ENCODE peak calls at places on chromosome 20, in four cellular contexts. One of them, this sample, is unnamed.

GRCh38 chr20:24102290-24102689 is 113.7 kb upstream of the GGTLC1 start:
- DNase-seq in HepG2: peak
- DNase-seq in A549: peak
- DNase-seq in endothelial cell of umbilical vein: no peak
- DNase-seq in this sample: peak

GRCh38 chr20:50521221-50521642 is 11.0 kb downstream of the PTPN1 start:
- DNase-seq in HepG2: no peak
- DNase-seq in A549: no peak
- DNase-seq in endothelial cell of umbilical vein: no peak
- DNase-seq in this sample: no peak

GRCh38 chr20:8663424-8663823 is 405.5 kb upstream of the PLCB4 start:
- DNase-seq in HepG2: no peak
- DNase-seq in A549: no peak
- DNase-seq in endothelial cell of umbilical vein: no peak
- DNase-seq in this sample: no peak

GRCh38 chr20:23024701-23025100 is 10.4 kb upstream of the SSTR4 start:
- DNase-seq in HepG2: no peak
- DNase-seq in A549: no peak
- DNase-seq in endothelial cell of umbilical vein: no peak
- DNase-seq in this sample: no peak

GRCh38 chr20:49100934-49101333 is 54.8 kb downstream of the CSE1L start:
- DNase-seq in HepG2: no peak
- DNase-seq in A549: no peak
- DNase-seq in endothelial cell of umbilical vein: no peak
- DNase-seq in this sample: no peak

GRCh38 chr20:50523552-50524167 is 13.5 kb downstream of the PTPN1 start:
- DNase-seq in HepG2: no peak
- DNase-seq in A549: no peak
- DNase-seq in endothelial cell of umbilical vein: peak
- DNase-seq in this sample: peak

GRCh38 chr20:63836335-63837133 is 5.5 kb upstream of the ZBTB46 start:
- DNase-seq in HepG2: no peak
- DNase-seq in A549: no peak
- DNase-seq in endothelial cell of umbilical vein: no peak
- DNase-seq in this sample: peak

GRCh38 chr20:33650111-33650752 is 11.9 kb upstream of the C20orf144 start:
- DNase-seq in HepG2: no peak
- DNase-seq in A549: no peak
- DNase-seq in endothelial cell of umbilical vein: no peak
- DNase-seq in this sample: no peak

GRCh38 chr20:2146080-2146867 is 44.6 kb downstream of the STK35 start:
- DNase-seq in HepG2: no peak
- DNase-seq in A549: no peak
- DNase-seq in endothelial cell of umbilical vein: no peak
- DNase-seq in this sample: no peak

GRCh38 chr20:61745397-61746146 is 320.1 kb downstream of the TAF4 start:
- DNase-seq in HepG2: no peak
- DNase-seq in A549: no peak
- DNase-seq in endothelial cell of umbilical vein: no peak
- DNase-seq in this sample: no peak

GRCh38 chr20:15889073-15889923 is 684.0 kb downstream of the KIF16B start:
- DNase-seq in HepG2: no peak
- DNase-seq in A549: no peak
- DNase-seq in endothelial cell of umbilical vein: no peak
- DNase-seq in this sample: no peak

GRCh38 chr20:34029415-34029814 is 35.7 kb downstream of the RALY start:
- DNase-seq in HepG2: no peak
- DNase-seq in A549: no peak
- DNase-seq in endothelial cell of umbilical vein: no peak
- DNase-seq in this sample: no peak

GRCh38 chr20:59084041-59084841 is 41.7 kb upstream of the PRELID3B start:
- DNase-seq in HepG2: no peak
- DNase-seq in A549: no peak
- DNase-seq in endothelial cell of umbilical vein: no peak
- DNase-seq in this sample: no peak

GRCh38 chr20:31676534-31677030 is 38.9 kb downstream of the COX4I2 start:
- DNase-seq in HepG2: no peak
- DNase-seq in A549: no peak
- DNase-seq in endothelial cell of umbilical vein: no peak
- DNase-seq in this sample: no peak

GRCh38 chr20:13873814-13874213 is 89.0 kb downstream of the NDUFAF5 start:
- DNase-seq in HepG2: no peak
- DNase-seq in A549: no peak
- DNase-seq in endothelial cell of umbilical vein: no peak
- DNase-seq in this sample: no peak

GRCh38 chr20:17650301-17650761 is 31.7 kb downstream of the RRBP1 start:
- DNase-seq in HepG2: no peak
- DNase-seq in A549: no peak
- DNase-seq in endothelial cell of umbilical vein: peak
- DNase-seq in this sample: peak

GRCh38 chr20:13220194-13220856 is 749 bp upstream of the ISM1 start:
- DNase-seq in HepG2: no peak
- DNase-seq in A549: peak
- DNase-seq in endothelial cell of umbilical vein: peak
- DNase-seq in this sample: no peak

GRCh38 chr20:45518282-45518681 is 2.9 kb upstream of the SPINT3 start:
- DNase-seq in HepG2: no peak
- DNase-seq in A549: no peak
- DNase-seq in endothelial cell of umbilical vein: no peak
- DNase-seq in this sample: no peak

DNA sequence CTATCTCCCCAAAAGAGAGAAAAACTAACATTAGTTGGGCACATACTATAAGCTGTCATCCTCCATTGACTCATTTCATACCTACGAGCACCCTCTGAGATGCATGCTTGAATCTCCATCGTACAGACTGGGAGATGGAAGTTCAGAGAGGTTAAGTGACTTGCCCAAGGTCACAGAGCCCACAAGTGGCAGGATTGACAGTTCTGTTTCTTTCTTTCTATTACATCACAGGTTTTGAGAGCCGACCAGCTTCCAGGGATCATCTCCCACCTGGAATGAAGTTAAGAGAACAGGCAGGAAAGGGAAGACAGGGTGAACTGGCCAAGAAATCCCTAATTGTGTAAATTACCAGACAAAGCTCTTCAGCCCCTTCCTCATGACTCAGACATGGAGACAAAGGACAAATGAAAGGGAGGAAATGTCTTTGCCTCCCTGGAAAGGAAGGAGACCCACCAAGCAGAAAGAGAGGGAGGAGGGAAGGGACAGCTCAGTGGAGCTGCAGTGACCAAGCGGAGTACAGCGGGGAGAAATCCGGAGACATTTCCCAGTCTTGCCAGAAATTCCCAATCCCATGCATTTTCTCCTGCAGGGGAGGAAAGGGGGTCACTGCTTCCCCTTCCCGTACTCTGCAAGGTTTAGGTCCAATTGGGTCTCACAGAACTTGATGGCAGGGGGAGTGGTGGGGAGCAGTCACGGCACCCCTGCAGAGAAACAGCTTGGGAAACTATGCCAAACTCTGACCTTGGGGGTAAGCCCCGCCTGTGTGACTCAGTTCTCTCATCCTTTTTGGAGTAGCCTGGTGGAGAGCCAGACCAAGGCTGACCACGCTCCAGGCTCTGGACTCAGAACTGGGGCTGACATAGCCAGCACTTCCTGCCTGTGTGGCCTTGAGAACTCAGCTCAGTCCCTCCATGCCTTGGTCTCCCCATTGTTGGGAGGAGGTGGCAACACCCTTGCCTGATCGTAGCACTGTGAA is 154.2 kb downstream of the ANKRD60 start:
- DNase-seq in HepG2: no peak
- DNase-seq in A549: no peak
- DNase-seq in endothelial cell of umbilical vein: peak
- DNase-seq in this sample: no peak
- TF ChIP-seq MYC in HepG2: no peak
- TF ChIP-seq MYC in A549: no peak
- TF ChIP-seq MYC in endothelial cell of umbilical vein: no peak
- TF ChIP-seq MYC in this sample: no peak

DNA sequence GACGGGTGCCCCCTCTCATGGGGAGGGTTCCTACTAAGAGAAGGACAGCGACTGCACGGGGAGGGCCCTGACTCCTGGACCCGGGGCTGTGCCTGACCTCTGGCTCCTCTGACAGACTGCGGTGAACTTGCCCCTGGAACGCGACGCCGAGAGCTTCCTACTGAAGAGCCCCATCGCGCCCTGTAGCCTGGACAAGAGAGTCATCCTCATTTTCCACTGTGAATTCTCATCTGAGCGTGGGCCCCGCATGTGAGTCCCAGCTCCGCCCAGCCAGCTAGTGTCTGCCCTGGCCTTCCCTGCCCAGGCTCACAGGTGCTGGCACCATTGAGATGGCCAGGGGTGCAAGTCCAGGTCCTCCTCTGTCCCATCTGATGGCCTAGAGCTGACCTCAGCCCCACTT is 7.2 kb downstream of the CDC25B start:
- DNase-seq in HepG2: no peak
- DNase-seq in A549: no peak
- DNase-seq in endothelial cell of umbilical vein: no peak
- DNase-seq in this sample: no peak
- TF ChIP-seq MYC in HepG2: no peak
- TF ChIP-seq MYC in A549: no peak
- TF ChIP-seq MYC in endothelial cell of umbilical vein: no peak
- TF ChIP-seq MYC in this sample: no peak

GRCh38 chr20:44502968-44503367 is 18.9 kb downstream of the SERINC3 start:
- DNase-seq in HepG2: no peak
- DNase-seq in A549: no peak
- DNase-seq in endothelial cell of umbilical vein: no peak
- DNase-seq in this sample: no peak
- TF ChIP-seq MYC in HepG2: no peak
- TF ChIP-seq MYC in A549: no peak
- TF ChIP-seq MYC in endothelial cell of umbilical vein: no peak
- TF ChIP-seq MYC in this sample: no peak

GRCh38 chr20:11275740-11276139 is 601.9 kb upstream of the JAG1 start:
- DNase-seq in HepG2: no peak
- DNase-seq in A549: no peak
- DNase-seq in endothelial cell of umbilical vein: no peak
- DNase-seq in this sample: no peak
- TF ChIP-seq MYC in HepG2: no peak
- TF ChIP-seq MYC in A549: no peak
- TF ChIP-seq MYC in endothelial cell of umbilical vein: no peak
- TF ChIP-seq MYC in this sample: no peak

DNA sequence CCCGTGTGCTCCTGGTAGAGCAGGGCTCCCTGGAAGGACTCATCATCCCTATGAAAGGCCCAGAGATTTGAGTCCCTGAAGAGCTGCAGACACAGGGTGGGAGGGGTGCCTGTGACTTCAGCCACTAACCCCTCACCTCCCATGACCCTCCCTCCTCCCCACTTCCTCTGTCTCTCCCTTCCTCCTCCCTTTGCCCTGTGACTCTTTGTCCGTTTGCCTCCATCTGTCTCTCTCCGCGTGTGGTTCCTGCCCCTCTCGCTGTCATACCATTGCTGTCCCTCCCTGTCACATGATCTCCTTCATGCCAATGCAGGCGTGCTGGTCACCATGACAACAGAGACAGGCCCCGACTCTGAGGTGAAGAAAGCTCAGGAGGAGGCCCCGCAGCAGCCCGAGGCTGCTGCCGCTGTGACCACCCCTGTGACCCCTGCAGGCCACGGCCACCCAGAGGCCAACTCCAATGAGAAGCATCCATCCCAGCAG is 19.0 kb downstream of the EPB41L1 start:
- DNase-seq in HepG2: no peak
- DNase-seq in A549: no peak
- DNase-seq in endothelial cell of umbilical vein: no peak
- DNase-seq in this sample: peak
- TF ChIP-seq MYC in HepG2: no peak
- TF ChIP-seq MYC in A549: no peak
- TF ChIP-seq MYC in endothelial cell of umbilical vein: no peak
- TF ChIP-seq MYC in this sample: no peak

DNA sequence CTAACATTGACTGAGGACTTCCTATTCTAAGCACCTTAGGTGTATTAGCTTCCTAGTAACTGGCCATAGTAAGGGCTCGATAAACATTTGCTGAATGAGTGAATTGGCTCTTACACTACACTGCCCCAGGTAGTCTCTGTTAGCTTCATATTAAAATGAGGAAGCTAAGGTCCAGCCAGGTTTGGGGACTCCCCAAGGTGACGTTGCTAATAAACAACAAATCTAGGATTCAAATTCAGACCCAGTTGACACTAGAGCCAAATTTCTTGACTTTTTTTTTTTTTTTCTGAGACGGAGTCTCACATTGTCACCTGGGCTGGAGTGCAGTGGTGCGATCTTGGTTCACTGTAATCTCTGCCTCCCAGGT is 16.2 kb downstream of the ARHGAP40 start:
- DNase-seq in HepG2: no peak
- DNase-seq in A549: no peak
- DNase-seq in endothelial cell of umbilical vein: no peak
- DNase-seq in this sample: no peak
- TF ChIP-seq MYC in HepG2: no peak
- TF ChIP-seq MYC in A549: no peak
- TF ChIP-seq MYC in endothelial cell of umbilical vein: no peak
- TF ChIP-seq MYC in this sample: no peak

This sample was measured in NB4.